ENCODE peak calls at places on chromosomes 7 and 10, in seven cellular contexts. Q is CD8-positive, alpha-beta T cell; U is T-helper 2 cell; I is posterior vena cava; Z is NCI-H774; T is AG09319; H is thoracic aorta. P is an unnamed sample.

GRCh38 chr10:16441106-16441850 is 4.5 kb downstream of the PTER start:
- DNase-seq in I (no peak), U (no peak), T (no peak), Q (no peak), Z (peak), H (no peak), P (no peak)

GRCh38 chr10:126171555-126171954 is 216.7 kb downstream of the ADAM12 start:
- DNase-seq in Q (no peak), Z (no peak), H (no peak), U (no peak), I (no peak), T (peak), P (peak)

GRCh38 chr10:70856454-70856853 is 31.9 kb downstream of the PCBD1 start:
- DNase-seq in T (no peak), U (no peak), Q (no peak), H (no peak), I (no peak), Z (no peak), P (no peak)

GRCh38 chr7:158413962-158414961 is 173.4 kb downstream of the PTPRN2 start:
- DNase-seq in I (peak), H (no peak), T (no peak), Q (no peak), U (no peak), Z (no peak), P (peak)

GRCh38 chr7:68699090-68699711 is 899.1 kb upstream of the AUTS2 start:
- DNase-seq in H (no peak), Z (no peak), Q (no peak), U (no peak), I (no peak), T (no peak), P (no peak)

GRCh38 chr10:7432884-7433726 is 22.3 kb upstream of the SFMBT2 start:
- DNase-seq in Z (peak), T (no peak), Q (no peak), U (no peak), H (no peak), I (no peak), P (no peak)

GRCh38 chr10:122013311-122013780 is 24.4 kb downstream of the TACC2 start:
- DNase-seq in H (no peak), Z (no peak), U (no peak), I (no peak), T (no peak), Q (no peak), P (no peak)

GRCh38 chr7:64558781-64559180 is 4.1 kb downstream of the ZNF680 start:
- DNase-seq in H (no peak), Z (no peak), T (no peak), I (no peak), U (no peak), Q (no peak), P (no peak)

P was measured in HT1080.